ENCODE peak calls at places on chromosomes 4 and X, in eight cellular contexts. One of them, this sample, is unnamed.

GRCh38 chr4:119730644-119730995 is 102.0 kb upstream of the PDE5A start:
- DNase-seq in T-helper 22 cell: no peak
- DNase-seq in Right ventricle myocardium superior: no peak
- DNase-seq in Right ventricle myocardium inferior: no peak
- DNase-seq in AG08396: no peak
- DNase-seq in NCI-H2081: no peak
- DNase-seq in AG09309: no peak
- DNase-seq in activated CD4-positive, alpha-beta memory T cell treated with anti-CD3 and anti-CD28 coated beads, Interleukin-2, amount 10 ng/mL, durations not matched to agents 7 days and 5 days: no peak
- DNase-seq in this sample: no peak

GRCh38 chr4:170529760-170530440 is 440.1 kb upstream of the AADAT start:
- DNase-seq in Right ventricle myocardium inferior: no peak
- DNase-seq in T-helper 22 cell: no peak
- DNase-seq in activated CD4-positive, alpha-beta memory T cell treated with anti-CD3 and anti-CD28 coated beads, Interleukin-2, amount 10 ng/mL, durations not matched to agents 7 days and 5 days: no peak
- DNase-seq in NCI-H2081: no peak
- DNase-seq in AG08396: no peak
- DNase-seq in AG09309: no peak
- DNase-seq in Right ventricle myocardium superior: no peak
- DNase-seq in this sample: no peak

GRCh38 chr4:158566860-158567259 is 45.2 kb downstream of the RXFP1 start:
- DNase-seq in AG08396: no peak
- DNase-seq in Right ventricle myocardium inferior: no peak
- DNase-seq in activated CD4-positive, alpha-beta memory T cell treated with anti-CD3 and anti-CD28 coated beads, Interleukin-2, amount 10 ng/mL, durations not matched to agents 7 days and 5 days: no peak
- DNase-seq in T-helper 22 cell: no peak
- DNase-seq in Right ventricle myocardium superior: no peak
- DNase-seq in NCI-H2081: no peak
- DNase-seq in AG09309: no peak
- DNase-seq in this sample: no peak

GRCh38 chrX:47637546-47638195 is 7.9 kb upstream of the CFP start:
- DNase-seq in activated CD4-positive, alpha-beta memory T cell treated with anti-CD3 and anti-CD28 coated beads, Interleukin-2, amount 10 ng/mL, durations not matched to agents 7 days and 5 days: peak; percentile 39
- DNase-seq in AG08396: no peak
- DNase-seq in AG09309: no peak
- DNase-seq in T-helper 22 cell: no peak
- DNase-seq in Right ventricle myocardium superior: peak; percentile 68
- DNase-seq in NCI-H2081: no peak
- DNase-seq in Right ventricle myocardium inferior: peak; percentile 77
- DNase-seq in this sample: no peak

GRCh38 chr4:173288698-173289350 is 45.3 kb downstream of the HMGB2 start:
- DNase-seq in AG08396: no peak
- DNase-seq in AG09309: no peak
- DNase-seq in Right ventricle myocardium inferior: no peak
- DNase-seq in NCI-H2081: no peak
- DNase-seq in activated CD4-positive, alpha-beta memory T cell treated with anti-CD3 and anti-CD28 coated beads, Interleukin-2, amount 10 ng/mL, durations not matched to agents 7 days and 5 days: no peak
- DNase-seq in T-helper 22 cell: no peak
- DNase-seq in Right ventricle myocardium superior: no peak
- DNase-seq in this sample: no peak

GRCh38 chr4:147060171-147060931 is 114.7 kb upstream of the TTC29 start:
- DNase-seq in T-helper 22 cell: no peak
- DNase-seq in activated CD4-positive, alpha-beta memory T cell treated with anti-CD3 and anti-CD28 coated beads, Interleukin-2, amount 10 ng/mL, durations not matched to agents 7 days and 5 days: no peak
- DNase-seq in AG09309: peak; percentile 80
- DNase-seq in AG08396: no peak
- DNase-seq in Right ventricle myocardium inferior: no peak
- DNase-seq in NCI-H2081: no peak
- DNase-seq in Right ventricle myocardium superior: no peak
- DNase-seq in this sample: no peak

GRCh38 chrX:48918644-48919340 is at the start of gene PIM2:
- DNase-seq in Right ventricle myocardium superior: peak; percentile 94
- DNase-seq in T-helper 22 cell: peak; percentile 88
- DNase-seq in activated CD4-positive, alpha-beta memory T cell treated with anti-CD3 and anti-CD28 coated beads, Interleukin-2, amount 10 ng/mL, durations not matched to agents 7 days and 5 days: peak; percentile 93
- DNase-seq in AG09309: no peak
- DNase-seq in AG08396: peak; percentile 81
- DNase-seq in Right ventricle myocardium inferior: peak; percentile 93
- DNase-seq in NCI-H2081: peak; percentile 96
- DNase-seq in this sample: peak; percentile 97

GRCh38 chr4:127521463-127521862 is 111.3 kb upstream of the INTU start:
- DNase-seq in T-helper 22 cell: no peak
- DNase-seq in AG09309: no peak
- DNase-seq in AG08396: no peak
- DNase-seq in activated CD4-positive, alpha-beta memory T cell treated with anti-CD3 and anti-CD28 coated beads, Interleukin-2, amount 10 ng/mL, durations not matched to agents 7 days and 5 days: no peak
- DNase-seq in NCI-H2081: no peak
- DNase-seq in Right ventricle myocardium superior: peak; percentile 45
- DNase-seq in Right ventricle myocardium inferior: peak; percentile 55
- DNase-seq in this sample: no peak

GRCh38 chr4:89284828-89285227 is 22.8 kb downstream of the GPRIN3 start:
- DNase-seq in NCI-H2081: no peak
- DNase-seq in activated CD4-positive, alpha-beta memory T cell treated with anti-CD3 and anti-CD28 coated beads, Interleukin-2, amount 10 ng/mL, durations not matched to agents 7 days and 5 days: peak; percentile 59
- DNase-seq in Right ventricle myocardium superior: no peak
- DNase-seq in AG08396: no peak
- DNase-seq in T-helper 22 cell: no peak
- DNase-seq in AG09309: no peak
- DNase-seq in Right ventricle myocardium inferior: no peak
- DNase-seq in this sample: no peak